ENCODE peak calls at places on chromosomes 6 and 20, in five cellular contexts. One of them, this sample, is unnamed.

GRCh38 chr20:34941224-34941623 is 14.4 kb downstream of the GSS start:
- DNase-seq in NCI-H774: no peak
- DNase-seq in keratinocyte: no peak
- DNase-seq in CD4-positive, alpha-beta T cell: no peak
- DNase-seq in H7: no peak
- DNase-seq in this sample: no peak

GRCh38 chr20:20331796-20332195 is 36.1 kb upstream of the INSM1 start:
- DNase-seq in NCI-H774: no peak
- DNase-seq in keratinocyte: no peak
- DNase-seq in CD4-positive, alpha-beta T cell: no peak
- DNase-seq in H7: no peak
- DNase-seq in this sample: no peak

GRCh38 chr6:84415517-84415916 is 188.1 kb upstream of the CEP162 start:
- DNase-seq in NCI-H774: no peak
- DNase-seq in keratinocyte: no peak
- DNase-seq in CD4-positive, alpha-beta T cell: no peak
- DNase-seq in H7: no peak
- DNase-seq in this sample: no peak

GRCh38 chr20:39988991-39989390 is 700.0 kb downstream of the MAFB start:
- DNase-seq in NCI-H774: no peak
- DNase-seq in keratinocyte: no peak
- DNase-seq in CD4-positive, alpha-beta T cell: no peak
- DNase-seq in H7: no peak
- DNase-seq in this sample: no peak

GRCh38 chr20:35663813-35664543 is 722 bp downstream of the CPNE1 start:
- DNase-seq in NCI-H774: peak
- DNase-seq in keratinocyte: no peak
- DNase-seq in CD4-positive, alpha-beta T cell: peak
- DNase-seq in H7: peak
- DNase-seq in this sample: no peak

GRCh38 chr20:50191065-50191565 is 485 bp downstream of the CEBPB start:
- DNase-seq in NCI-H774: peak
- DNase-seq in keratinocyte: no peak
- DNase-seq in CD4-positive, alpha-beta T cell: peak
- DNase-seq in H7: no peak
- DNase-seq in this sample: no peak

GRCh38 chr6:79250107-79250514 is 15.6 kb upstream of the HMGN3 start:
- DNase-seq in NCI-H774: no peak
- DNase-seq in keratinocyte: no peak
- DNase-seq in CD4-positive, alpha-beta T cell: no peak
- DNase-seq in H7: peak
- DNase-seq in this sample: no peak

GRCh38 chr6:26097268-26097875 is 10.1 kb downstream of the HFE start:
- DNase-seq in NCI-H774: peak
- DNase-seq in keratinocyte: no peak
- DNase-seq in CD4-positive, alpha-beta T cell: peak
- DNase-seq in H7: peak
- DNase-seq in this sample: no peak

GRCh38 chr20:57361517-57361916 is 10.5 kb downstream of the RAE1 start:
- DNase-seq in NCI-H774: no peak
- DNase-seq in keratinocyte: peak
- DNase-seq in CD4-positive, alpha-beta T cell: no peak
- DNase-seq in H7: no peak
- DNase-seq in this sample: no peak

GRCh38 chr6:81105998-81106397 is 646.5 kb downstream of the TENT5A start:
- DNase-seq in NCI-H774: no peak
- DNase-seq in keratinocyte: no peak
- DNase-seq in CD4-positive, alpha-beta T cell: no peak
- DNase-seq in H7: peak
- DNase-seq in this sample: no peak

GRCh38 chr6:111721677-111722219 is 116.1 kb upstream of the TRAF3IP2 start:
- DNase-seq in NCI-H774: no peak
- DNase-seq in keratinocyte: no peak
- DNase-seq in CD4-positive, alpha-beta T cell: peak
- DNase-seq in H7: peak
- DNase-seq in this sample: no peak

GRCh38 chr6:106799008-106799952 is 169.9 kb downstream of the QRSL1 start:
- DNase-seq in NCI-H774: no peak
- DNase-seq in keratinocyte: peak
- DNase-seq in CD4-positive, alpha-beta T cell: no peak
- DNase-seq in H7: no peak
- DNase-seq in this sample: no peak

GRCh38 chr6:73519943-73520687 is 717 bp downstream of the EEF1A1 start:
- DNase-seq in NCI-H774: peak
- DNase-seq in keratinocyte: peak
- DNase-seq in CD4-positive, alpha-beta T cell: peak
- DNase-seq in H7: peak
- DNase-seq in this sample: no peak

GRCh38 chr6:149925974-149926777 is 3.3 kb upstream of the RAET1G start:
- DNase-seq in NCI-H774: peak
- DNase-seq in keratinocyte: no peak
- DNase-seq in CD4-positive, alpha-beta T cell: peak
- DNase-seq in H7: peak
- DNase-seq in this sample: no peak

GRCh38 chr20:36988494-36988966 is 37.0 kb upstream of the SAMHD1 start:
- DNase-seq in NCI-H774: no peak
- DNase-seq in keratinocyte: no peak
- DNase-seq in CD4-positive, alpha-beta T cell: peak
- DNase-seq in H7: no peak
- DNase-seq in this sample: no peak

GRCh38 chr20:22805219-22805618 is 220.8 kb upstream of the FOXA2 start:
- DNase-seq in NCI-H774: no peak
- DNase-seq in keratinocyte: peak
- DNase-seq in CD4-positive, alpha-beta T cell: no peak
- DNase-seq in H7: peak
- DNase-seq in this sample: no peak

GRCh38 chr20:16535281-16535680 is 38.0 kb downstream of the KIF16B start:
- DNase-seq in NCI-H774: no peak
- DNase-seq in keratinocyte: no peak
- DNase-seq in CD4-positive, alpha-beta T cell: no peak
- DNase-seq in H7: no peak
- DNase-seq in this sample: no peak

GRCh38 chr6:85126448-85127178 is 323.3 kb upstream of the NT5E start:
- DNase-seq in NCI-H774: peak
- DNase-seq in keratinocyte: no peak
- DNase-seq in CD4-positive, alpha-beta T cell: no peak
- DNase-seq in H7: peak
- DNase-seq in this sample: no peak

GRCh38 chr6:16331328-16332174 is 93.2 kb downstream of the GMPR start:
- DNase-seq in NCI-H774: peak
- DNase-seq in keratinocyte: peak
- DNase-seq in CD4-positive, alpha-beta T cell: peak
- DNase-seq in H7: peak
- DNase-seq in this sample: no peak

GRCh38 chr6:149242883-149243282 is 74.6 kb upstream of the TAB2 start:
- DNase-seq in NCI-H774: no peak
- DNase-seq in keratinocyte: no peak
- DNase-seq in CD4-positive, alpha-beta T cell: no peak
- DNase-seq in H7: no peak
- DNase-seq in this sample: no peak

GRCh38 chr6:135310291-135310690 is 129.2 kb downstream of the MYB start:
- DNase-seq in NCI-H774: no peak
- DNase-seq in keratinocyte: no peak
- DNase-seq in CD4-positive, alpha-beta T cell: no peak
- DNase-seq in H7: no peak
- DNase-seq in this sample: no peak

GRCh38 chr20:59001068-59001448 is 6.0 kb downstream of the CTSZ start:
- DNase-seq in NCI-H774: no peak
- DNase-seq in keratinocyte: no peak
- DNase-seq in CD4-positive, alpha-beta T cell: no peak
- DNase-seq in H7: no peak
- DNase-seq in this sample: no peak

GRCh38 chr20:34643919-34644318 is 33.0 kb downstream of the PIGU start:
- DNase-seq in NCI-H774: no peak
- DNase-seq in keratinocyte: no peak
- DNase-seq in CD4-positive, alpha-beta T cell: no peak
- DNase-seq in H7: no peak
- DNase-seq in this sample: no peak

GRCh38 chr6:33375143-33375649 is 16.4 kb upstream of the KIFC1 start:
- DNase-seq in NCI-H774: no peak
- DNase-seq in keratinocyte: no peak
- DNase-seq in CD4-positive, alpha-beta T cell: no peak
- DNase-seq in H7: no peak
- DNase-seq in this sample: no peak

GRCh38 chr6:151240861-151241642 is 1.3 kb downstream of the AKAP12 start:
- DNase-seq in NCI-H774: peak
- DNase-seq in keratinocyte: no peak
- DNase-seq in CD4-positive, alpha-beta T cell: no peak
- DNase-seq in H7: peak
- DNase-seq in this sample: no peak

GRCh38 chr6:124356276-124356810 is 552.7 kb downstream of the NKAIN2 start:
- DNase-seq in NCI-H774: no peak
- DNase-seq in keratinocyte: no peak
- DNase-seq in CD4-positive, alpha-beta T cell: no peak
- DNase-seq in H7: no peak
- DNase-seq in this sample: no peak

GRCh38 chr6:160071805-160072687 is 49.6 kb upstream of the SLC22A1 start:
- DNase-seq in NCI-H774: no peak
- DNase-seq in keratinocyte: no peak
- DNase-seq in CD4-positive, alpha-beta T cell: no peak
- DNase-seq in H7: no peak
- DNase-seq in this sample: no peak

GRCh38 chr20:63973636-63974401 is 4.1 kb upstream of the ZNF512B start:
- DNase-seq in NCI-H774: peak
- DNase-seq in keratinocyte: no peak
- DNase-seq in CD4-positive, alpha-beta T cell: peak
- DNase-seq in H7: peak
- DNase-seq in this sample: peak

GRCh38 chr6:7691675-7692452 is 34.0 kb upstream of the BMP6 start:
- DNase-seq in NCI-H774: no peak
- DNase-seq in keratinocyte: peak
- DNase-seq in CD4-positive, alpha-beta T cell: no peak
- DNase-seq in H7: no peak
- DNase-seq in this sample: no peak

GRCh38 chr6:16391451-16391912 is 153.1 kb downstream of the GMPR start:
- DNase-seq in NCI-H774: no peak
- DNase-seq in keratinocyte: no peak
- DNase-seq in CD4-positive, alpha-beta T cell: no peak
- DNase-seq in H7: no peak
- DNase-seq in this sample: no peak

GRCh38 chr6:89310929-89311328 is 4.2 kb downstream of the GABRR2 start:
- DNase-seq in NCI-H774: no peak
- DNase-seq in keratinocyte: no peak
- DNase-seq in CD4-positive, alpha-beta T cell: no peak
- DNase-seq in H7: no peak
- DNase-seq in this sample: no peak

GRCh38 chr20:62856931-62857619 is 4.5 kb downstream of the TCFL5 start:
- DNase-seq in NCI-H774: no peak
- DNase-seq in keratinocyte: peak
- DNase-seq in CD4-positive, alpha-beta T cell: no peak
- DNase-seq in H7: no peak
- DNase-seq in this sample: no peak

This sample was measured in brain pericyte.